ENCODE peak calls at places on chromosomes 16 and 17, in five cellular contexts. L is SK-N-SH, I is HCT116, Y is H1, F is K562. N is an unnamed sample.

GRCh38 chr16:57781741-57782606 is 20.3 kb downstream of the KIFC3 start:
- DNase-seq in L (no peak), I (no peak), Y (no peak), F (no peak), N (no peak)

GRCh38 chr16:4699030-4699556 is 5.7 kb downstream of the NUDT16L1 start:
- DNase-seq in L (no peak), I (no peak), Y (no peak), F (no peak), N (no peak)

GRCh38 chr17:75587718-75588545 is at the start of gene MYO15B:
- DNase-seq in L (no peak), I (no peak), Y (no peak), F (peak), N (no peak)

GRCh38 chr16:69017036-69017783 is 88.2 kb upstream of the HAS3 start:
- DNase-seq in L (peak), I (peak), Y (no peak), F (peak), N (no peak)

GRCh38 chr16:82293671-82294070 is 123.6 kb upstream of the MPHOSPH6 start:
- DNase-seq in L (no peak), I (no peak), Y (no peak), F (no peak), N (no peak)

GRCh38 chr17:38590988-38591758 is 14.6 kb downstream of the SRCIN1 start:
- DNase-seq in L (no peak), I (no peak), Y (no peak), F (no peak), N (peak)

GRCh38 chr17:17347234-17347955 is 44.2 kb downstream of the NT5M start:
- DNase-seq in L (peak), I (no peak), Y (no peak), F (no peak), N (no peak)

GRCh38 chr16:50680907-50681885 is at the start of gene SNX20:
- DNase-seq in L (no peak), I (no peak), Y (no peak), F (no peak), N (no peak)

GRCh38 chr17:59413014-59413725 is 81.7 kb downstream of the YPEL2 start:
- DNase-seq in L (no peak), I (no peak), Y (no peak), F (no peak), N (no peak)

GRCh38 chr16:64077242-64077641 is 1044.6 kb downstream of the CDH11 start:
- DNase-seq in L (no peak), I (no peak), Y (no peak), F (no peak), N (no peak)

GRCh38 chr17:65800655-65801054 is 239.2 kb upstream of the AXIN2 start:
- DNase-seq in L (no peak), I (no peak), Y (no peak), F (no peak), N (no peak)

GRCh38 chr16:16095646-16096045 is 127.6 kb downstream of the ABCC6 start:
- DNase-seq in L (no peak), I (no peak), Y (no peak), F (no peak), N (no peak)

GRCh38 chr17:57810740-57811632 is 38.9 kb downstream of the MRPS23 start:
- DNase-seq in L (peak), I (no peak), Y (no peak), F (no peak), N (no peak)

GRCh38 chr17:78753316-78754250 is 28.5 kb downstream of the CYTH1 start:
- DNase-seq in L (no peak), I (no peak), Y (no peak), F (peak), N (no peak)

GRCh38 chr17:56009795-56010715 is 143.2 kb upstream of the ANKFN1 start:
- DNase-seq in L (no peak), I (no peak), Y (no peak), F (no peak), N (no peak)

GRCh38 chr17:60391419-60392041 is 403 bp downstream of the USP32 start:
- DNase-seq in L (no peak), I (no peak), Y (peak), F (no peak), N (no peak)

GRCh38 chr16:63744077-63744874 is 1377.6 kb downstream of the CDH11 start:
- DNase-seq in L (no peak), I (no peak), Y (no peak), F (no peak), N (no peak)

GRCh38 chr17:7792611-7793010 is 41.4 kb upstream of the KDM6B start:
- DNase-seq in L (no peak), I (no peak), Y (no peak), F (no peak), N (no peak)

GRCh38 chr16:61277849-61278248 is 758.4 kb downstream of the CDH8 start:
- DNase-seq in L (no peak), I (no peak), Y (no peak), F (no peak), N (no peak)

GRCh38 chr17:40111221-40112128 is 10.3 kb upstream of the MSL1 start:
- DNase-seq in L (peak), I (peak), Y (no peak), F (peak), N (peak)

GRCh38 chr16:19136549-19137196 is 22.9 kb downstream of the ITPRIPL2 start:
- DNase-seq in L (peak), I (no peak), Y (no peak), F (no peak), N (no peak)

GRCh38 chr16:67279296-67280089 is at the start of gene PLEKHG4:
- DNase-seq in L (peak), I (peak), Y (peak), F (peak), N (peak)

GRCh38 chr16:73298562-73298961 is 250.6 kb upstream of the ZFHX3 start:
- DNase-seq in L (no peak), I (no peak), Y (no peak), F (no peak), N (no peak)

GRCh38 chr16:74608944-74609343 is 2.0 kb upstream of the GLG1 start:
- DNase-seq in L (no peak), I (no peak), Y (no peak), F (peak), N (no peak)

GRCh38 chr16:17328971-17329370 is 141.8 kb downstream of the XYLT1 start:
- DNase-seq in L (peak), I (no peak), Y (no peak), F (no peak), N (no peak)

GRCh38 chr16:55552621-55553020 is 13.9 kb upstream of the CAPNS2 start:
- DNase-seq in L (no peak), I (no peak), Y (no peak), F (peak), N (no peak)

GRCh38 chr16:19677403-19677802 is 40.6 kb downstream of the KNOP1 start:
- DNase-seq in L (no peak), I (no peak), Y (no peak), F (no peak), N (no peak)

GRCh38 chr17:15377200-15377599 is 35.8 kb upstream of the TEKT3 start:
- DNase-seq in L (no peak), I (no peak), Y (no peak), F (no peak), N (no peak)

GRCh38 chr17:77426676-77427386 is 286.1 kb downstream of the SEC14L1 start:
- DNase-seq in L (no peak), I (no peak), Y (no peak), F (peak), N (no peak)

GRCh38 chr17:77423589-77424451 is 283.1 kb downstream of the SEC14L1 start:
- DNase-seq in L (peak), I (no peak), Y (no peak), F (no peak), N (peak)

GRCh38 chr17:77425791-77426641 is 285.2 kb downstream of the SEC14L1 start:
- DNase-seq in L (peak), I (no peak), Y (no peak), F (peak), N (no peak)

GRCh38 chr17:77422104-77422782 is 281.5 kb downstream of the SEC14L1 start:
- DNase-seq in L (no peak), I (no peak), Y (no peak), F (no peak), N (no peak)

DNA sequence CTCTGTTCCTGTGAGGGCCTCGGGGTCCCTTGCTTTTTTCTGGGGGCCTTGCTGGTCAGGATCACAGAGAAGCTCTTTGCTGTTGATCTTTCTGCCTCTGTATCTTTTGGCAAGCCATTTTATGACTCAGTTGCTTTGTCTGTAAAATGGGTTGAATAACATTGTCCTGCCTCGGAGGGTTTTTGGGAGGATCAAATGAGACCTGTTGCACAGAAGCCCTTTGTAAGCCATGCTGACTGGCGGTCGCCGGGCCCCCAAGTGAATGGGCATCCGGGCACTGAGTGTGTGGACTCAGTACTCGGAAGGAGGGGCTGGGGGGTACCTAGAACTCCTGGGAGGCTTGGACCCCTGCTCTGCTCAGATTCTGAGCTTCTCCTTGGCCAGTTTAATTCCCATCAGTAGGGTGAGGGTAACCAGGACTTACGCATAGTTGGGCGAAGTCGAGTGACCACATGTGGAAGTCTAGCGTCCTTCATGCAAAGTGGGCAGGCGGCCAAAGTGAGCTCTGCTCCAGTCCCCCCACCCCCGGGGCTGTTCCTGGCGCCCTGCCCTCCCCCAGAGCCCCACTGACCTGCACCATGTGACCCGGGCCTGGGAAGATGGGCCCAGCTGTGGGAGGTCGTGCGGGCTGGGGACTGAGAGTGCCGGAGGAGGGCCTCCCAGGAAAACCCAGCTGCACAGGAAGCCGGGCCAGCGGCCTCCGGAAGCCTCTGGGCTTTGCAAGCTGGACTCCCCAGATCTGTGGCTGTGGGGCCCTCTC is 284.0 kb downstream of the SEC14L1 start:
- DNase-seq in L (peak), I (no peak), Y (no peak), F (peak), N (no peak)
- TF ChIP-seq JUND in L (no peak), I (no peak), Y (no peak), F (no peak), N (no peak)

GRCh38 chr17:49715717-49716279 is 8.0 kb upstream of the SLC35B1 start:
- DNase-seq in L (no peak), I (no peak), Y (no peak), F (no peak), N (no peak)

GRCh38 chr17:49715221-49715620 is 7.5 kb upstream of the SLC35B1 start:
- DNase-seq in L (no peak), I (no peak), Y (no peak), F (no peak), N (no peak)

GRCh38 chr17:49722066-49722465 is 14.3 kb upstream of the SLC35B1 start:
- DNase-seq in L (no peak), I (no peak), Y (no peak), F (no peak), N (no peak)

GRCh38 chr17:49716952-49717351 is 9.2 kb upstream of the SLC35B1 start:
- DNase-seq in L (no peak), I (no peak), Y (no peak), F (no peak), N (no peak)

DNA sequence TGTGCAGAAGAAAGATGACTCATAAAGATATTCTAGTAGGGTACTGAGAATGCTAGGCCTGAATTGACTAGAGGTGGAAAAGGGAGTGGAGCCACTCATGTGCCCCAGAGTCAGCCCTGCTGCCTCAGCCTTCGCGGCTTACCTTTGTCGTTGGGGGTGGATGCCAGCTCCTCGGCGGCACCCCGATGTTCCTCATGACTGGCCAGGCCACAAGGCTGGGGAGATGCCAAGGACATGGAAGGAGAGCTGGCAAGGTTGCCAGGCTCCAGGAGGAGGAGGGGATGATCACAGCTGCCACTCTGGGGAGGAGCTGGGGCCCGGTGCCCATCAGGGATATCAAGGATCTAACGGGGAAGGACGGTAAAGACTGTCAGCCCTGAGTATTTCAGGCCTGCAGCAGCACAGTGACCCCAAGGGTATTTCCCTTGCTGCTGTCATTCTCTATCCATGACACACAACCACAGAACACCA is 9.6 kb upstream of the SLC35B1 start:
- DNase-seq in L (no peak), I (no peak), Y (no peak), F (no peak), N (no peak)
- TF ChIP-seq JUND in L (no peak), I (no peak), Y (no peak), F (no peak), N (no peak)

GRCh38 chr16:21987498-21987897 is 13.4 kb downstream of the PDZD9 start:
- DNase-seq in L (no peak), I (no peak), Y (no peak), F (no peak), N (no peak)

GRCh38 chr16:21989141-21989540 is 11.8 kb downstream of the PDZD9 start:
- DNase-seq in L (no peak), I (no peak), Y (no peak), F (no peak), N (no peak)

GRCh38 chr16:21994856-21995465 is 6.0 kb downstream of the PDZD9 start:
- DNase-seq in L (no peak), I (no peak), Y (no peak), F (peak), N (no peak)

GRCh38 chr16:21990381-21990944 is 10.5 kb downstream of the PDZD9 start:
- DNase-seq in L (no peak), I (no peak), Y (no peak), F (no peak), N (no peak)

DNA sequence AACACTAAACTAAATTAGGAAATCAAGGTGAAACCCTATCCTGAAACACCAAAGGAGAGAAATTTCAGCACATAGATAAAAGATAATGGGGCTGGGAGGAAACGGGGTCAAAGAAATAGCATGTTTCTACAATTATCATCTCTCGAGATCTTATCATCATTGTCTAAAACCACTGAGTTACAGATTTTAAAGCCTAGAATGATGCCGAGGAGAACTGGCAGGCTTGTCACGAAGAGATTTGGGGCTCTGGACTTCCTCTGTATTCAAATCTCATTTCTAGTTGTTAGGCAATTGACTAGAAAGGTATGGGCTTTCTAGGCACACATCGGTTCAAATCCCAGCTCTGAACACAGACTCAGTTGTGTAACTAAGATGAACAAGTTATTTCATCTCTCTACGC is 9.3 kb downstream of the PDZD9 start:
- DNase-seq in L (no peak), I (no peak), Y (no peak), F (no peak), N (no peak)
- TF ChIP-seq JUND in L (no peak), I (no peak), Y (no peak), F (no peak), N (no peak)

GRCh38 chr16:2690852-2691251 is 8.5 kb downstream of the KCTD5 start:
- DNase-seq in L (peak), I (no peak), Y (no peak), F (no peak), N (no peak)

GRCh38 chr16:2691491-2692248 is 9.3 kb downstream of the KCTD5 start:
- DNase-seq in L (peak), I (no peak), Y (no peak), F (no peak), N (no peak)

GRCh38 chr16:2686912-2687507 is 4.7 kb downstream of the KCTD5 start:
- DNase-seq in L (no peak), I (no peak), Y (no peak), F (peak), N (peak)

GRCh38 chr16:2689968-2690830 is 7.9 kb downstream of the KCTD5 start:
- DNase-seq in L (peak), I (no peak), Y (no peak), F (no peak), N (no peak)

DNA sequence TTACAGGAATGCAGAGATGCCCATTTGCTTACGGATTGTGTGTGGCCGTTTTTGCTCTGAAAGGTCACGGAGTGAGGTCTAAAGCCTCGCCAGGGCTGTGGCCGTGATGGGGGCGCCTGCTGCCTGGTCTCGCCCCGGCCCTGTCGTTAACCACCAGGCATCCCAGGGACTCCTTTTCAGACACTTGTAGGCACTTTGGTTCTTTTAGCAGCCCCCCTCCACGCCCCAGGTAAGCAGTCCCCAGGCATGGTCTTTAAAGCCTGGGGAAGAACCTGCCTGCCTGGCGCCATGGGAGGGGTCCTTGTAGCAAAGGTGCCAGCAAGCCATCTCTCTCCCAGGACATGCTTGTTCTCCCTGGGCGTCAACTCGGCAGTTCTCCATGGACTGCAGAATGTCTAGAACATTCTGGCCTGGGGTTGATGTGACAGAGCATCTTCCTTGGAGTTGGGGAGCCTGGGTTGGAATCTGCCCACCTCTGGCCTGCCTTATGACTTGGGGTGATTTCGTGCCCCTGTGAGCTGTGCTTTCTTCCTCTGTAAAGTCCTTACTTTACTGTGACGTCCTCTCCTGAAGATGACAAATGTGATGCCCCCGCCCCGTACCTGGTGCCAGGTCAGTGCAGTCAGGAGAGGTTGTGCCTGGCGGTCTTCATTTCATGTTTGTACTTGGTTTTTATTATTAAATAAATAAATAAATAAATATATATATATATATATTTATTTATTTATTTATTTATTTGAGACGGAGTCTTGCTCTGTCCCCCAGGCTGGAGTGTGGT is 5.4 kb downstream of the KCTD5 start:
- DNase-seq in L (peak), I (no peak), Y (no peak), F (no peak), N (no peak)
- TF ChIP-seq JUND in L (no peak), I (no peak), Y (no peak), F (no peak), N (no peak)

DNA sequence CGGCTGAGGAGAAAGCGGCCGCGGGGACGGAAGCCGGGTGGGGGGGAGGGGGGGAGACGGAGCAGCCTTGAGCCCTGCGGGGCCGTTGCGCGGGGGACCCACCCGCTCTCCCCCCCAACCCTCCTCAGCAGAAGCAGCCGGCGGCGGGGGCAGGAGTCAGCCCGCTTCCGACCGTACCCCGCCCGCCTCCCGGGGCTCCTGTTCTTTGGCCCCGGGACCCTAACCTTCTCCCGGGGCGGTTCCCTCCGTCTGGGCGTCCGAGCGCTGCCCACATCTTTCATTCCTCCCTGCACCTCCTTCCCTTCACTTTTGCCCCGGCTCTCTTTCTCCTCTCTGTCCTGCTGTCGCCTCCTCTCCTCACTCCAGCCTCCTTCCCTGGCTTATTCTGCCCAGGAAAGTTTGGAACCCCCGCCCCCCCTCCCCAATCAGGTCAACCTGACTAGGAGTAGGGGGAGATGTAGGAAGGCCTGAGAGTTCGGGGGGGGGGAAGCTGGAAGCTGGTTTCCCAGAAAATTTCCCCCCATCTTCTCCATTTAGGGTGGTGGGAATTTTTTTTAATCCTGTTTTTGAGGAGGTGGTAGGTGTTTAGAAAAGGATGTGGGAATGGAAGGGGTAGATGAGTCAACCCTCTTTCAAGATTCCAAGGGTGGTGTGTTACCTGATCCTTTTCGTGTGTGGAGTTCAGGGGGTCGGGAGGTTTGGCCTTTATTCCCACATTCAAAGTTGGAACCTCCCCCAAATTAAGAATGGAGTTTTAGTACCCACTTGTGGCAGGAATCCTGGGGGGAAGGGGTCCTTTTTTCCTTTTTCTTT is 427 bp upstream of the NLK start:
- DNase-seq in L (no peak), I (no peak), Y (no peak), F (no peak), N (no peak)
- TF ChIP-seq JUND in L (no peak), I (no peak), Y (no peak), F (no peak), N (no peak)